ENCODE peak calls at places on chromosomes 6 and 20, in five cellular contexts. One of them, this sample, is unnamed.
A peak's percentile ranks its signal among the peaks of the same experiment; 100 is the strongest.

GRCh38 chr6:165875946-165876345 is 212.9 kb upstream of the PDE10A start:
- DNase-seq in germinal center: no peak
- DNase-seq in Caki2: no peak
- DNase-seq in NCI-H1105: no peak
- DNase-seq in GM13977: no peak
- DNase-seq in this sample: no peak

GRCh38 chr6:71386215-71386614 is 97.6 kb downstream of the OGFRL1 start:
- DNase-seq in germinal center: no peak
- DNase-seq in Caki2: no peak
- DNase-seq in NCI-H1105: no peak
- DNase-seq in GM13977: no peak
- DNase-seq in this sample: no peak

GRCh38 chr6:2353412-2354137 is 108.2 kb upstream of the GMDS start:
- DNase-seq in germinal center: peak; percentile 44
- DNase-seq in Caki2: peak; percentile 59
- DNase-seq in NCI-H1105: peak; percentile 39
- DNase-seq in GM13977: peak; percentile 61
- DNase-seq in this sample: peak; percentile 74

GRCh38 chr6:170050591-170051041 is 240.3 kb downstream of the DLL1 start:
- DNase-seq in germinal center: no peak
- DNase-seq in Caki2: no peak
- DNase-seq in NCI-H1105: no peak
- DNase-seq in GM13977: no peak
- DNase-seq in this sample: no peak

GRCh38 chr6:143695106-143696059 is 17.6 kb downstream of the PHACTR2 start:
- DNase-seq in germinal center: no peak
- DNase-seq in Caki2: no peak
- DNase-seq in NCI-H1105: no peak
- DNase-seq in GM13977: no peak
- DNase-seq in this sample: no peak

GRCh38 chr6:37783025-37783825 is 36.3 kb upstream of the ZFAND3 start:
- DNase-seq in germinal center: no peak
- DNase-seq in Caki2: no peak
- DNase-seq in NCI-H1105: peak; percentile 15
- DNase-seq in GM13977: no peak
- DNase-seq in this sample: peak; percentile 69

GRCh38 chr6:152943260-152943897 is 39.5 kb downstream of the FBXO5 start:
- DNase-seq in germinal center: no peak
- DNase-seq in Caki2: no peak
- DNase-seq in NCI-H1105: no peak
- DNase-seq in GM13977: no peak
- DNase-seq in this sample: no peak

GRCh38 chr6:117329926-117330325 is 64.6 kb downstream of the VGLL2 start:
- DNase-seq in germinal center: no peak
- DNase-seq in Caki2: no peak
- DNase-seq in NCI-H1105: no peak
- DNase-seq in GM13977: no peak
- DNase-seq in this sample: no peak

GRCh38 chr6:73696990-73697651 is 1.1 kb downstream of the CD109 start:
- DNase-seq in germinal center: no peak
- DNase-seq in Caki2: peak; percentile 43
- DNase-seq in NCI-H1105: no peak
- DNase-seq in GM13977: no peak
- DNase-seq in this sample: no peak

GRCh38 chr6:112701201-112701600 is 354.1 kb downstream of the RFPL4B start:
- DNase-seq in germinal center: no peak
- DNase-seq in Caki2: no peak
- DNase-seq in NCI-H1105: peak; percentile 59
- DNase-seq in GM13977: no peak
- DNase-seq in this sample: no peak

GRCh38 chr6:4394786-4395185 is 259.4 kb upstream of the ECI2 start:
- DNase-seq in germinal center: no peak
- DNase-seq in Caki2: no peak
- DNase-seq in NCI-H1105: no peak
- DNase-seq in GM13977: no peak
- DNase-seq in this sample: no peak

GRCh38 chr20:51306521-51307358 is 235.8 kb downstream of the NFATC2 start:
- DNase-seq in germinal center: peak; percentile 84
- DNase-seq in Caki2: peak; percentile 61
- DNase-seq in NCI-H1105: peak; percentile 79
- DNase-seq in GM13977: peak; percentile 83
- DNase-seq in this sample: no peak

GRCh38 chr6:123415844-123416468 is 220.8 kb downstream of the TRDN start:
- DNase-seq in germinal center: peak; percentile 26
- DNase-seq in Caki2: peak; percentile 49
- DNase-seq in NCI-H1105: peak; percentile 74
- DNase-seq in GM13977: peak; percentile 24
- DNase-seq in this sample: peak; percentile 79

GRCh38 chr20:11453430-11453829 is 464.3 kb upstream of the BTBD3 start:
- DNase-seq in germinal center: no peak
- DNase-seq in Caki2: peak; percentile 65
- DNase-seq in NCI-H1105: no peak
- DNase-seq in GM13977: no peak
- DNase-seq in this sample: no peak

GRCh38 chr20:47713941-47714450 is 71.3 kb downstream of the SULF2 start:
- DNase-seq in germinal center: no peak
- DNase-seq in Caki2: no peak
- DNase-seq in NCI-H1105: no peak
- DNase-seq in GM13977: no peak
- DNase-seq in this sample: peak; percentile 7

GRCh38 chr6:13494137-13494536 is 6.7 kb upstream of the GFOD1 start:
- DNase-seq in germinal center: no peak
- DNase-seq in Caki2: no peak
- DNase-seq in NCI-H1105: no peak
- DNase-seq in GM13977: no peak
- DNase-seq in this sample: no peak

GRCh38 chr6:42230320-42231034 is 12.8 kb upstream of the MRPS10 start:
- DNase-seq in germinal center: no peak
- DNase-seq in Caki2: peak; percentile 56
- DNase-seq in NCI-H1105: no peak
- DNase-seq in GM13977: no peak
- DNase-seq in this sample: no peak

GRCh38 chr6:150448221-150448620 is 79.4 kb downstream of the IYD start:
- DNase-seq in germinal center: no peak
- DNase-seq in Caki2: no peak
- DNase-seq in NCI-H1105: no peak
- DNase-seq in GM13977: no peak
- DNase-seq in this sample: no peak

GRCh38 chr6:42781811-42782688 is at the start of gene BICRAL:
- DNase-seq in germinal center: peak; percentile 66
- DNase-seq in Caki2: peak; percentile 91
- DNase-seq in NCI-H1105: peak; percentile 70
- DNase-seq in GM13977: peak; percentile 70
- DNase-seq in this sample: peak; percentile 89

GRCh38 chr6:3377536-3378397 is 79.1 kb downstream of the SLC22A23 start:
- DNase-seq in germinal center: no peak
- DNase-seq in Caki2: no peak
- DNase-seq in NCI-H1105: no peak
- DNase-seq in GM13977: no peak
- DNase-seq in this sample: no peak

GRCh38 chr20:61911824-61912223 is 153.9 kb downstream of the TAF4 start:
- DNase-seq in germinal center: no peak
- DNase-seq in Caki2: no peak
- DNase-seq in NCI-H1105: no peak
- DNase-seq in GM13977: no peak
- DNase-seq in this sample: no peak

GRCh38 chr20:34396408-34396807 is 33.3 kb downstream of the ITCH start:
- DNase-seq in germinal center: no peak
- DNase-seq in Caki2: peak; percentile 45
- DNase-seq in NCI-H1105: no peak
- DNase-seq in GM13977: no peak
- DNase-seq in this sample: no peak

GRCh38 chr20:3239026-3239866 is at the start of gene SLC4A11:
- DNase-seq in germinal center: peak; percentile 58
- DNase-seq in Caki2: peak; percentile 70
- DNase-seq in NCI-H1105: peak; percentile 37
- DNase-seq in GM13977: peak; percentile 85
- DNase-seq in this sample: peak; percentile 69

GRCh38 chr20:18588554-18589043 is 745 bp downstream of the DTD1 start:
- DNase-seq in germinal center: no peak
- DNase-seq in Caki2: no peak
- DNase-seq in NCI-H1105: no peak
- DNase-seq in GM13977: no peak
- DNase-seq in this sample: peak; percentile 72

GRCh38 chr6:46808806-46809205 is 15.6 kb downstream of the MEP1A start:
- DNase-seq in germinal center: no peak
- DNase-seq in Caki2: no peak
- DNase-seq in NCI-H1105: no peak
- DNase-seq in GM13977: no peak
- DNase-seq in this sample: no peak

GRCh38 chr20:38853759-38854158 is 48.3 kb downstream of the PPP1R16B start:
- DNase-seq in germinal center: no peak
- DNase-seq in Caki2: no peak
- DNase-seq in NCI-H1105: no peak
- DNase-seq in GM13977: no peak
- DNase-seq in this sample: no peak

GRCh38 chr6:107624541-107624940 is 134.6 kb downstream of the SOBP start:
- DNase-seq in germinal center: no peak
- DNase-seq in Caki2: no peak
- DNase-seq in NCI-H1105: no peak
- DNase-seq in GM13977: no peak
- DNase-seq in this sample: no peak

GRCh38 chr6:18595774-18596528 is 208.8 kb downstream of the RNF144B start:
- DNase-seq in germinal center: peak; percentile 42
- DNase-seq in Caki2: peak; percentile 52
- DNase-seq in NCI-H1105: peak; percentile 84
- DNase-seq in GM13977: peak; percentile 34
- DNase-seq in this sample: peak; percentile 72

GRCh38 chr6:1627884-1628550 is 18.3 kb downstream of the FOXC1 start:
- DNase-seq in germinal center: no peak
- DNase-seq in Caki2: no peak
- DNase-seq in NCI-H1105: no peak
- DNase-seq in GM13977: no peak
- DNase-seq in this sample: no peak

GRCh38 chr6:63307581-63308246 is 12.1 kb downstream of the LGSN start:
- DNase-seq in germinal center: peak; percentile 5
- DNase-seq in Caki2: peak; percentile 80
- DNase-seq in NCI-H1105: no peak
- DNase-seq in GM13977: peak; percentile 27
- DNase-seq in this sample: peak; percentile 68